ENCODE peak calls at places on chromosomes 7 and 10, in ten cellular contexts. D is fibroblast of the aortic adventitia; R is neural crest cell; I is stimulated activated CD8-positive, alpha-beta memory T cell treated with anti-CD3 and anti-CD28 coated beads, Interleukin-4, amount 100 ng/mL, for 24 hours; A is activated T-cell treated with anti-CD3 and anti-CD28 coated beads for 1 hour; Z is D341Med; L is endothelial cell; P is hippocampal formation; M is mesothelial cell of epicardium; U is NCI-H446 treated with DMSO at 0.1 percent for 48 hours. V is an unnamed sample.

GRCh38 chr10:34814228-34815173 is 595 bp downstream of the PARD3 start:
- DNase-seq in R (peak; percentile 46), I (no peak), A (no peak), L (peak; percentile 57), D (peak; percentile 29), M (peak; percentile 34), Z (peak; percentile 82), P (no peak), U (no peak), V (peak; percentile 68)

GRCh38 chr10:89213191-89213808 is 6.2 kb upstream of the CH25H start:
- DNase-seq in R (no peak), M (no peak), D (peak; percentile 69), Z (peak; percentile 29), I (no peak), L (no peak), U (no peak), A (no peak), P (peak; percentile 70), V (no peak)

GRCh38 chr7:120097020-120097419 is 176.0 kb upstream of the KCND2 start:
- DNase-seq in U (no peak), M (no peak), P (no peak), D (peak; percentile 77), A (no peak), I (no peak), R (no peak), Z (no peak), L (no peak), V (no peak)

GRCh38 chr10:35598379-35598778 is 6.8 kb upstream of the GJD4 start:
- DNase-seq in A (no peak), U (no peak), L (no peak), P (no peak), I (no peak), R (no peak), D (no peak), M (no peak), Z (no peak), V (peak; percentile 35)

GRCh38 chr7:116227678-116228239 is 17.4 kb downstream of the TES start:
- DNase-seq in P (no peak), M (no peak), U (no peak), D (peak; percentile 90), I (no peak), L (no peak), A (no peak), Z (no peak), R (no peak), V (no peak)

GRCh38 chr7:45978010-45978681 is 57.1 kb upstream of the IGFBP3 start:
- DNase-seq in R (no peak), Z (no peak), P (no peak), D (peak; percentile 96), I (no peak), U (no peak), A (no peak), L (no peak), M (no peak), V (peak; percentile 89)

GRCh38 chr7:14861456-14861855 is 41.1 kb downstream of the DGKB start:
- DNase-seq in U (no peak), R (no peak), D (no peak), M (no peak), P (no peak), I (no peak), L (no peak), Z (no peak), A (no peak), V (no peak)

GRCh38 chr7:84021292-84021898 is 173.2 kb downstream of the SEMA3A start:
- DNase-seq in D (peak; percentile 53), R (no peak), Z (no peak), P (no peak), L (no peak), U (peak; percentile 3), A (no peak), M (no peak), I (no peak), V (no peak)

GRCh38 chr7:50533849-50534248 is 31.4 kb downstream of the DDC start:
- DNase-seq in P (no peak), R (no peak), I (no peak), Z (no peak), M (no peak), A (no peak), L (no peak), D (no peak), U (no peak), V (peak; percentile 34)

GRCh38 chr7:146096994-146097393 is 19.6 kb upstream of the CNTNAP2 start:
- DNase-seq in R (no peak), Z (peak; percentile 54), A (no peak), I (no peak), U (no peak), D (no peak), M (no peak), L (no peak), P (no peak), V (no peak)

GRCh38 chr7:101626069-101626671 is 2.9 kb downstream of the MYL10 start:
- DNase-seq in Z (no peak), D (no peak), M (no peak), R (no peak), P (no peak), I (no peak), L (no peak), A (no peak), U (no peak), V (no peak)

GRCh38 chr10:11712761-11713160 is 29.4 kb upstream of the ECHDC3 start:
- DNase-seq in P (no peak), D (no peak), R (no peak), I (no peak), U (no peak), M (no peak), L (no peak), Z (no peak), A (no peak), V (no peak)

GRCh38 chr7:67422601-67423000 is 426.0 kb downstream of the TYW1 start:
- DNase-seq in R (no peak), A (no peak), U (no peak), L (no peak), I (no peak), M (no peak), D (no peak), Z (no peak), P (no peak), V (no peak)

GRCh38 chr10:61541960-61542359 is 88.8 kb upstream of the TMEM26 start:
- DNase-seq in P (no peak), L (no peak), I (no peak), U (no peak), D (no peak), A (no peak), Z (no peak), R (no peak), M (no peak), V (no peak)

GRCh38 chr7:52586704-52587103 is 448.7 kb upstream of the POM121L12 start:
- DNase-seq in D (no peak), Z (peak; percentile 67), I (no peak), M (no peak), R (no peak), U (no peak), A (no peak), L (no peak), P (no peak), V (no peak)

GRCh38 chr10:103847346-103847745 is 8.0 kb downstream of the SH3PXD2A start:
- DNase-seq in U (no peak), Z (no peak), P (no peak), D (no peak), R (no peak), L (no peak), A (no peak), M (no peak), I (no peak), V (no peak)

GRCh38 chr10:58556516-58556915 is 43.8 kb downstream of the BICC1 start:
- DNase-seq in I (no peak), R (no peak), L (no peak), U (no peak), D (no peak), A (no peak), M (no peak), Z (no peak), P (no peak), V (no peak)

GRCh38 chr7:80183900-80184685 is 49.5 kb downstream of the GNAI1 start:
- DNase-seq in M (no peak), A (no peak), L (no peak), U (no peak), D (no peak), Z (no peak), I (no peak), R (no peak), P (no peak), V (no peak)

GRCh38 chr10:62183442-62183841 is 85.2 kb downstream of the RTKN2 start:
- DNase-seq in R (no peak), Z (no peak), U (no peak), P (no peak), M (no peak), D (no peak), L (no peak), I (no peak), A (no peak), V (no peak)

GRCh38 chr7:150435390-150436073 is 14.9 kb upstream of the GIMAP8 start:
- DNase-seq in U (no peak), M (no peak), D (no peak), P (no peak), A (no peak), R (no peak), L (no peak), Z (no peak), I (no peak), V (no peak)

GRCh38 chr7:45643630-45644029 is 69.5 kb downstream of the ADCY1 start:
- DNase-seq in R (no peak), D (no peak), P (no peak), Z (peak; percentile 3), I (no peak), A (no peak), L (no peak), U (no peak), M (no peak), V (no peak)

GRCh38 chr7:50416509-50417299 is 33.4 kb downstream of the FIGNL1 start:
- DNase-seq in A (no peak), D (no peak), L (no peak), I (no peak), P (no peak), R (no peak), M (no peak), Z (no peak), U (no peak), V (no peak)

GRCh38 chr7:47239927-47240570 is 341.9 kb downstream of the TNS3 start:
- DNase-seq in D (no peak), U (no peak), I (no peak), A (no peak), R (no peak), L (no peak), M (no peak), Z (no peak), P (no peak), V (no peak)

GRCh38 chr10:62194924-62195674 is 73.5 kb downstream of the RTKN2 start:
- DNase-seq in A (no peak), M (no peak), D (no peak), U (no peak), L (no peak), Z (no peak), R (no peak), P (no peak), I (no peak), V (no peak)

GRCh38 chr10:52729259-52730104 is 43.1 kb downstream of the MBL2 start:
- DNase-seq in M (no peak), Z (no peak), R (no peak), I (no peak), A (no peak), L (no peak), D (peak; percentile 61), P (peak; percentile 69), U (no peak), V (no peak)

GRCh38 chr7:38070718-38071117 is 107.3 kb upstream of the STARD3NL start:
- DNase-seq in R (no peak), Z (peak; percentile 63), L (peak; percentile 18), U (peak; percentile 51), A (no peak), M (no peak), I (no peak), D (peak; percentile 74), P (peak; percentile 13), V (peak; percentile 29)

GRCh38 chr10:131240691-131241090 is 70.8 kb downstream of the TCERG1L start:
- DNase-seq in P (no peak), Z (no peak), A (no peak), D (no peak), M (no peak), U (no peak), L (no peak), R (no peak), I (no peak), V (no peak)

GRCh38 chr10:84264611-84265141 is 19.8 kb downstream of the RGR start:
- DNase-seq in U (peak; percentile 36), I (peak; percentile 50), Z (peak; percentile 80), D (peak; percentile 68), R (peak; percentile 76), A (peak; percentile 57), L (peak; percentile 79), M (peak; percentile 43), P (peak; percentile 49), V (peak; percentile 61)

V was measured in Calu3.